ENCODE peak calls at places on chromosomes 4 and X, in eight cellular contexts. T is astrocyte of the cerebellum, Z is uterus, R is non-pigmented ciliary epithelial cell, O is H9, P is M059J, S is Kasumi-1, U is NCI-H1092. X is an unnamed sample.

GRCh38 chr4:53196195-53196641 is 169.6 kb downstream of the SCFD2 start:
- DNase-seq in Z (no peak), T (no peak), R (no peak), O (no peak), U (no peak), S (no peak), P (no peak), X (no peak)

GRCh38 chrX:57137481-57137880 is 284 bp upstream of the SPIN2A start:
- DNase-seq in R (no peak), P (no peak), S (no peak), O (no peak), U (peak), T (no peak), Z (no peak), X (no peak)

GRCh38 chr4:78155616-78156105 is 98.5 kb downstream of the FRAS1 start:
- DNase-seq in T (peak), Z (no peak), U (no peak), O (no peak), S (no peak), R (peak), P (peak), X (no peak)

GRCh38 chr4:138659640-138660325 is 355.8 kb upstream of the NOCT start:
- DNase-seq in R (no peak), P (peak), O (peak), S (no peak), T (no peak), U (no peak), Z (no peak), X (no peak)

GRCh38 chrX:70970482-70970999 is 39.6 kb upstream of the SLC7A3 start:
- DNase-seq in T (no peak), Z (no peak), R (no peak), P (peak), U (no peak), O (no peak), S (peak), X (no peak)

GRCh38 chr4:54516556-54517215 is 141.1 kb upstream of the KIT start:
- DNase-seq in U (no peak), P (no peak), R (no peak), Z (no peak), S (no peak), T (no peak), O (no peak), X (no peak)

GRCh38 chr4:3045500-3045850 is 28.9 kb downstream of the HTT-AS start:
- DNase-seq in P (peak), R (peak), T (peak), Z (no peak), U (no peak), O (no peak), S (peak), X (peak)

GRCh38 chr4:166972071-166972470 is 262.2 kb downstream of the SPOCK3 start:
- DNase-seq in Z (no peak), O (no peak), S (no peak), U (no peak), R (peak), T (no peak), P (peak), X (no peak)

X was measured in left lung.